ENCODE peak calls at places on chromosomes 11 and 22, in seven cellular contexts. Z, Q, M, A, I, U and S are unnamed samples.
A peak's percentile ranks its signal among the peaks of the same experiment; 100 is the strongest.

GRCh38 chr11:46298699-46299424 is 21.4 kb downstream of the CREB3L1 start:
- DNase-seq in Z (peak; percentile 42), Q (no peak), M (no peak), A (no peak), I (no peak), U (no peak), S (no peak)

GRCh38 chr11:6812391-6813005 is 13.0 kb upstream of the OR6A2 start:
- DNase-seq in Z (peak; percentile 65), Q (no peak), M (peak; percentile 29), A (no peak), I (no peak), U (peak; percentile 46), S (peak; percentile 48)

GRCh38 chr11:27310710-27311109 is 52.3 kb downstream of the CCDC34 start:
- DNase-seq in Z (no peak), Q (no peak), M (no peak), A (no peak), I (no peak), U (no peak), S (no peak)

GRCh38 chr22:42347281-42347824 is 76.9 kb upstream of the TCF20 start:
- DNase-seq in Z (no peak), Q (no peak), M (no peak), A (no peak), I (no peak), U (no peak), S (no peak)

GRCh38 chr22:36284171-36284571 is 31.2 kb downstream of the APOL1 start:
- DNase-seq in Z (no peak), Q (no peak), M (no peak), A (no peak), I (no peak), U (no peak), S (no peak)

GRCh38 chr11:36540998-36541397 is 26.8 kb upstream of the RAG1 start:
- DNase-seq in Z (peak; percentile 68), Q (no peak), M (peak; percentile 55), A (no peak), I (no peak), U (peak; percentile 57), S (peak; percentile 32)

GRCh38 chr11:128291835-128292234 is 295.5 kb downstream of the ETS1 start:
- DNase-seq in Z (peak; percentile 34), Q (no peak), M (peak; percentile 6), A (no peak), I (no peak), U (no peak), S (no peak)

GRCh38 chr22:50723991-50724390 is 14.0 kb upstream of the ACR start:
- DNase-seq in Z (no peak), Q (no peak), M (no peak), A (no peak), I (no peak), U (no peak), S (no peak)

GRCh38 chr22:40594346-40594745 is 42.2 kb downstream of the MRTFA start:
- DNase-seq in Z (no peak), Q (no peak), M (no peak), A (no peak), I (no peak), U (no peak), S (no peak)

GRCh38 chr11:17328856-17329490 is 22.6 kb upstream of the NCR3LG1 start:
- DNase-seq in Z (no peak), Q (no peak), M (no peak), A (no peak), I (no peak), U (peak; percentile 75), S (no peak)

GRCh38 chr11:10899542-10899830 is 41.6 kb upstream of the ZBED5 start:
- DNase-seq in Z (peak; percentile 91), Q (peak; percentile 73), M (no peak), A (peak; percentile 85), I (peak; percentile 60), U (peak; percentile 66), S (no peak)

GRCh38 chr11:46229250-46229649 is 48.2 kb upstream of the CREB3L1 start:
- DNase-seq in Z (no peak), Q (no peak), M (no peak), A (no peak), I (no peak), U (no peak), S (no peak)

GRCh38 chr11:130698174-130698573 is 218.1 kb downstream of the SNX19 start:
- DNase-seq in Z (no peak), Q (no peak), M (no peak), A (no peak), I (no peak), U (no peak), S (no peak)

GRCh38 chr11:68798221-68798813 is 43.4 kb downstream of the CPT1A start:
- DNase-seq in Z (peak; percentile 26), Q (no peak), M (peak; percentile 33), A (no peak), I (no peak), U (no peak), S (peak; percentile 12)

GRCh38 chr11:68340784-68341556 is 28.6 kb downstream of the LRP5 start:
- DNase-seq in Z (no peak), Q (no peak), M (no peak), A (no peak), I (no peak), U (no peak), S (no peak)

GRCh38 chr11:27438595-27438981 is 34.0 kb downstream of the LGR4 start:
- DNase-seq in Z (no peak), Q (no peak), M (no peak), A (no peak), I (no peak), U (no peak), S (no peak)

GRCh38 chr11:45872513-45873356 is 12.7 kb upstream of the MAPK8IP1 start:
- DNase-seq in Z (peak; percentile 73), Q (no peak), M (peak; percentile 60), A (no peak), I (no peak), U (peak; percentile 57), S (peak; percentile 29)

GRCh38 chr22:23386822-23387580 is 193.1 kb downstream of the IGLL1 start:
- DNase-seq in Z (no peak), Q (no peak), M (no peak), A (no peak), I (peak; percentile 52), U (no peak), S (no peak)

GRCh38 chr11:11016123-11016522 is 158.3 kb upstream of the ZBED5 start:
- DNase-seq in Z (no peak), Q (no peak), M (no peak), A (no peak), I (no peak), U (no peak), S (no peak)

GRCh38 chr22:24285245-24285644 is 14.6 kb downstream of the SPECC1L start:
- DNase-seq in Z (no peak), Q (no peak), M (no peak), A (no peak), I (no peak), U (no peak), S (no peak)

GRCh38 chr11:20616908-20617307 is 17.5 kb downstream of the SLC6A5 start:
- DNase-seq in Z (no peak), Q (no peak), M (no peak), A (no peak), I (no peak), U (no peak), S (no peak)

GRCh38 chr11:45651156-45651555 is 14.3 kb downstream of the CHST1 start:
- DNase-seq in Z (no peak), Q (no peak), M (no peak), A (no peak), I (no peak), U (no peak), S (no peak)

GRCh38 chr11:72655896-72656464 is 18.2 kb downstream of the PDE2A start:
- DNase-seq in Z (no peak), Q (no peak), M (no peak), A (no peak), I (no peak), U (no peak), S (no peak)

GRCh38 chr11:33476945-33477584 is 219.9 kb downstream of the HIPK3 start:
- DNase-seq in Z (no peak), Q (no peak), M (no peak), A (no peak), I (no peak), U (no peak), S (no peak)

GRCh38 chr22:24059121-24059520 is 48.0 kb downstream of the CABIN1 start:
- DNase-seq in Z (no peak), Q (no peak), M (no peak), A (peak; percentile 57), I (no peak), U (no peak), S (no peak)

GRCh38 chr11:86623041-86623621 is 49.3 kb downstream of the ME3 start:
- DNase-seq in Z (no peak), Q (no peak), M (no peak), A (no peak), I (no peak), U (no peak), S (no peak)

GRCh38 chr11:11691296-11692141 is 69.7 kb upstream of the GALNT18 start:
- DNase-seq in Z (no peak), Q (no peak), M (no peak), A (no peak), I (no peak), U (peak; percentile 32), S (no peak)

GRCh38 chr11:76620471-76620870 is 50.1 kb downstream of the LRRC32 start:
- DNase-seq in Z (no peak), Q (no peak), M (no peak), A (no peak), I (no peak), U (no peak), S (no peak)

GRCh38 chr11:128895505-128895904 is 4.3 kb downstream of the KCNJ5 start:
- DNase-seq in Z (no peak), Q (no peak), M (no peak), A (no peak), I (no peak), U (no peak), S (no peak)

GRCh38 chr11:450809-451451 is 851 bp downstream of the PTDSS2 start:
- DNase-seq in Z (peak; percentile 89), Q (peak; percentile 55), M (peak; percentile 74), A (peak; percentile 69), I (peak; percentile 80), U (peak; percentile 40), S (peak; percentile 70)

GRCh38 chr22:47303161-47303890 is 540.9 kb downstream of the TBC1D22A start:
- DNase-seq in Z (no peak), Q (no peak), M (no peak), A (no peak), I (no peak), U (no peak), S (no peak)

GRCh38 chr11:119356349-119357031 is 10.0 kb upstream of the MFRP start:
- DNase-seq in Z (peak; percentile 85), Q (peak; percentile 86), M (no peak), A (peak; percentile 70), I (peak; percentile 91), U (peak; percentile 85), S (no peak)

GRCh38 chr22:19291218-19291579 is 320 bp downstream of the CLTCL1 start:
- DNase-seq in Z (no peak), Q (peak; percentile 42), M (peak; percentile 31), A (peak; percentile 15), I (peak; percentile 73), U (no peak), S (no peak)

GRCh38 chr11:30328676-30329075 is 5.8 kb downstream of the ARL14EP start:
- DNase-seq in Z (no peak), Q (no peak), M (no peak), A (no peak), I (no peak), U (no peak), S (no peak)

GRCh38 chr22:28207281-28208030 is 288.4 kb upstream of the PITPNB start:
- DNase-seq in Z (no peak), Q (no peak), M (no peak), A (no peak), I (no peak), U (no peak), S (no peak)

GRCh38 chr11:3109434-3109833 is 52.2 kb upstream of the CARS1 start:
- DNase-seq in Z (no peak), Q (no peak), M (no peak), A (no peak), I (peak; percentile 48), U (no peak), S (no peak)

GRCh38 chr11:119696378-119697157 is 32.4 kb downstream of the NECTIN1 start:
- DNase-seq in Z (peak; percentile 81), Q (no peak), M (no peak), A (peak; percentile 88), I (no peak), U (peak; percentile 95), S (no peak)

GRCh38 chr11:36672815-36673450 is 74.9 kb upstream of the RAG2 start:
- DNase-seq in Z (peak; percentile 72), Q (no peak), M (peak; percentile 7), A (peak; percentile 23), I (no peak), U (peak; percentile 36), S (peak; percentile 55)